ENCODE peak calls at places on chromosome 17, in five cellular contexts. G is fibroblast of lung, H is HCT116, D is IMR-90, V is mesendoderm. P is an unnamed sample.

GRCh38 chr17:38797091-38797490 is 2.3 kb downstream of the PIP4K2B start:
- DNase-seq in V (no peak), H (no peak), G (no peak), D (peak; percentile 55), P (no peak)

GRCh38 chr17:48555616-48556533 is 11.0 kb upstream of the HOXB2 start:
- DNase-seq in D (peak; percentile 63), G (peak; percentile 77), H (no peak), V (no peak), P (peak; percentile 78)

GRCh38 chr17:9529033-9529748 is 46.4 kb downstream of the STX8 start:
- DNase-seq in D (peak; percentile 56), V (peak; percentile 39), G (peak; percentile 61), H (no peak), P (no peak)

GRCh38 chr17:82412535-82413520 is 5.3 kb upstream of the HEXD start:
- DNase-seq in G (no peak), H (no peak), V (no peak), D (no peak), P (peak; percentile 48)

GRCh38 chr17:43014020-43014615 is 7.5 kb downstream of the IFI35 start:
- DNase-seq in V (no peak), D (no peak), H (no peak), G (no peak), P (no peak)

GRCh38 chr17:74453665-74454196 is 12.7 kb upstream of the CD300A start:
- DNase-seq in H (no peak), D (no peak), V (no peak), G (no peak), P (no peak)

GRCh38 chr17:49576121-49576905 is 642 bp downstream of the NXPH3 start:
- DNase-seq in G (peak; percentile 20), V (peak; percentile 76), H (no peak), D (peak; percentile 24), P (peak; percentile 77)

GRCh38 chr17:69173118-69173517 is 31.4 kb upstream of the ABCA6 start:
- DNase-seq in D (no peak), G (no peak), H (no peak), V (no peak), P (no peak)

GRCh38 chr17:6591599-6592158 is 35.3 kb upstream of the PITPNM3 start:
- DNase-seq in V (no peak), G (peak; percentile 77), H (no peak), D (peak; percentile 94), P (no peak)

GRCh38 chr17:74196541-74197310 is 6.8 kb upstream of the RPL38 start:
- DNase-seq in H (no peak), G (no peak), V (no peak), D (no peak), P (no peak)

GRCh38 chr17:17051791-17052461 is 9.7 kb downstream of the MPRIP start:
- DNase-seq in G (no peak), V (no peak), H (no peak), D (peak; percentile 15), P (no peak)

GRCh38 chr17:38761612-38762011 is 9.1 kb downstream of the PSMB3 start:
- DNase-seq in G (peak; percentile 19), D (peak; percentile 32), H (peak; percentile 34), V (peak; percentile 79), P (no peak)

GRCh38 chr17:2243953-2244352 is 59.6 kb downstream of the SMG6 start:
- DNase-seq in H (no peak), G (peak; percentile 55), V (no peak), D (peak; percentile 51), P (no peak)

GRCh38 chr17:2239170-2239551 is 64.4 kb downstream of the SMG6 start:
- DNase-seq in H (no peak), V (no peak), G (no peak), D (no peak), P (no peak)

GRCh38 chr17:2240541-2240940 is 63.0 kb downstream of the SMG6 start:
- DNase-seq in G (peak; percentile 48), V (no peak), H (no peak), D (no peak), P (no peak)

GRCh38 chr17:2239882-2240430 is 63.6 kb downstream of the SMG6 start:
- DNase-seq in H (no peak), D (peak; percentile 96), G (peak; percentile 93), V (peak; percentile 36), P (no peak)

GRCh38 chr17:2241823-2242222 is 61.8 kb downstream of the SMG6 start:
- DNase-seq in D (peak; percentile 83), V (no peak), H (no peak), G (peak; percentile 96), P (no peak)
- H3K9ac ChIP-seq in D (no peak overlapping the region), V (no peak overlapping the region), H (no peak overlapping the region), G (no peak overlapping the region), P (no peak overlapping the region)

GRCh38 chr17:44081681-44082080 is 11.1 kb downstream of the G6PC3 start:
- DNase-seq in D (no peak), G (no peak), V (no peak), H (no peak), P (peak; percentile 23)
- H3K4me3 ChIP-seq in D (no peak overlapping the region), G (no peak overlapping the region), V (no peak overlapping the region), H (no peak overlapping the region), P (no peak overlapping the region)

GRCh38 chr17:1997587-1998425 is 27.3 kb downstream of the RTN4RL1 start:
- DNase-seq in D (no peak), H (no peak), V (peak; percentile 83), G (no peak), P (peak; percentile 86)
- H3K27ac ChIP-seq in D (no peak overlapping the region), H (no peak overlapping the region), V (peak overlapping the region; percentile 76), G (no peak overlapping the region), P (peak overlapping the region; percentile 71)

DNA sequence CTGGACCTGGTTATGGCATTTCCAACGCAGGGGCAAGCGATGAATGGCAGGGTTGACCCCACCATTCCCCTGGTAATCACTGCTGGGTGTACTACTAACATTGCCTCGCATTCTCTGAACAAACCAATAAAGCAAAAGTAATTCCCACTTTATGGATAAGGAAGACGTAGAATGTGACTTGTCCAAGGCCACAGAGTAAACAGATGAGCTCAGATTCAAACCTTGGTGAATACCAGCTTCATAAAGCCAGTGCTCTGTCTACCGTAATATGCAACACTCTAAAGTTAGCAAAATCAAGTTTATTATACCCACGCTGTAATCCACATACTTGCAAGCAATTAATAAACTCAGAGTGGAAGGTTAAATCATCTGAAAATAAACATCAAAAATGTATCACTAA is 59.6 kb downstream of the ANKFY1 start:
- DNase-seq in D (peak; percentile 72), G (no peak), V (no peak), H (no peak), P (no peak)
- H3K9ac ChIP-seq in D (no peak overlapping the region), G (no peak overlapping the region), V (no peak overlapping the region), H (no peak overlapping the region), P (no peak overlapping the region)

P was measured in kidney.